ENCODE peak calls at places on chromosomes 11 and 22, in eight cellular contexts. One of them, this sample, is unnamed.

GRCh38 chr11:64742940-64743590 is 877 bp downstream of the RASGRP2 start:
- DNase-seq in H9: peak
- DNase-seq in A172: peak
- DNase-seq in RKO: peak
- DNase-seq in cardiac muscle cell: peak
- DNase-seq in MCF 10A: peak
- DNase-seq in fibroblast of the aortic adventitia: no peak
- DNase-seq in stimulated activated CD4-positive, alpha-beta T cell treated with anti-CD3 and anti-CD28 coated beads, Interleukin-2, amount 100 ng/mL, for 24 hours: peak
- DNase-seq in this sample: peak

GRCh38 chr11:78427615-78428272 is 10.1 kb upstream of the GAB2 start:
- DNase-seq in H9: no peak
- DNase-seq in A172: no peak
- DNase-seq in RKO: no peak
- DNase-seq in cardiac muscle cell: no peak
- DNase-seq in MCF 10A: no peak
- DNase-seq in fibroblast of the aortic adventitia: no peak
- DNase-seq in stimulated activated CD4-positive, alpha-beta T cell treated with anti-CD3 and anti-CD28 coated beads, Interleukin-2, amount 100 ng/mL, for 24 hours: no peak
- DNase-seq in this sample: no peak

GRCh38 chr11:24253237-24253760 is 243.6 kb upstream of the LUZP2 start:
- DNase-seq in H9: no peak
- DNase-seq in A172: no peak
- DNase-seq in RKO: no peak
- DNase-seq in cardiac muscle cell: no peak
- DNase-seq in MCF 10A: no peak
- DNase-seq in fibroblast of the aortic adventitia: no peak
- DNase-seq in stimulated activated CD4-positive, alpha-beta T cell treated with anti-CD3 and anti-CD28 coated beads, Interleukin-2, amount 100 ng/mL, for 24 hours: no peak
- DNase-seq in this sample: no peak

GRCh38 chr11:8019671-8020597 is 32.8 kb downstream of the EIF3F start:
- DNase-seq in H9: peak
- DNase-seq in A172: no peak
- DNase-seq in RKO: no peak
- DNase-seq in cardiac muscle cell: peak
- DNase-seq in MCF 10A: no peak
- DNase-seq in fibroblast of the aortic adventitia: peak
- DNase-seq in stimulated activated CD4-positive, alpha-beta T cell treated with anti-CD3 and anti-CD28 coated beads, Interleukin-2, amount 100 ng/mL, for 24 hours: peak
- DNase-seq in this sample: peak

GRCh38 chr11:9264381-9265210 is 554 bp downstream of the DENND5A start:
- DNase-seq in H9: peak
- DNase-seq in A172: no peak
- DNase-seq in RKO: peak
- DNase-seq in cardiac muscle cell: peak
- DNase-seq in MCF 10A: peak
- DNase-seq in fibroblast of the aortic adventitia: peak
- DNase-seq in stimulated activated CD4-positive, alpha-beta T cell treated with anti-CD3 and anti-CD28 coated beads, Interleukin-2, amount 100 ng/mL, for 24 hours: peak
- DNase-seq in this sample: peak

GRCh38 chr22:27216444-27216843 is 559.1 kb downstream of the MIAT start:
- DNase-seq in H9: no peak
- DNase-seq in A172: no peak
- DNase-seq in RKO: no peak
- DNase-seq in cardiac muscle cell: no peak
- DNase-seq in MCF 10A: no peak
- DNase-seq in fibroblast of the aortic adventitia: no peak
- DNase-seq in stimulated activated CD4-positive, alpha-beta T cell treated with anti-CD3 and anti-CD28 coated beads, Interleukin-2, amount 100 ng/mL, for 24 hours: no peak
- DNase-seq in this sample: no peak

GRCh38 chr11:100908746-100909145 is 220.9 kb downstream of the PGR start:
- DNase-seq in H9: no peak
- DNase-seq in A172: no peak
- DNase-seq in RKO: no peak
- DNase-seq in cardiac muscle cell: peak
- DNase-seq in MCF 10A: no peak
- DNase-seq in fibroblast of the aortic adventitia: no peak
- DNase-seq in stimulated activated CD4-positive, alpha-beta T cell treated with anti-CD3 and anti-CD28 coated beads, Interleukin-2, amount 100 ng/mL, for 24 hours: no peak
- DNase-seq in this sample: peak

GRCh38 chr22:31488988-31489617 is 539 bp downstream of the EIF4ENIF1 start:
- DNase-seq in H9: peak
- DNase-seq in A172: peak
- DNase-seq in RKO: peak
- DNase-seq in cardiac muscle cell: peak
- DNase-seq in MCF 10A: peak
- DNase-seq in fibroblast of the aortic adventitia: peak
- DNase-seq in stimulated activated CD4-positive, alpha-beta T cell treated with anti-CD3 and anti-CD28 coated beads, Interleukin-2, amount 100 ng/mL, for 24 hours: peak
- DNase-seq in this sample: peak

GRCh38 chr11:66609951-66610617 is 6.3 kb upstream of the RBM14 start:
- DNase-seq in H9: no peak
- DNase-seq in A172: no peak
- DNase-seq in RKO: no peak
- DNase-seq in cardiac muscle cell: no peak
- DNase-seq in MCF 10A: no peak
- DNase-seq in fibroblast of the aortic adventitia: no peak
- DNase-seq in stimulated activated CD4-positive, alpha-beta T cell treated with anti-CD3 and anti-CD28 coated beads, Interleukin-2, amount 100 ng/mL, for 24 hours: no peak
- DNase-seq in this sample: no peak

GRCh38 chr11:44505591-44506054 is 59.8 kb upstream of the CD82 start:
- DNase-seq in H9: no peak
- DNase-seq in A172: peak
- DNase-seq in RKO: peak
- DNase-seq in cardiac muscle cell: peak
- DNase-seq in MCF 10A: peak
- DNase-seq in fibroblast of the aortic adventitia: peak
- DNase-seq in stimulated activated CD4-positive, alpha-beta T cell treated with anti-CD3 and anti-CD28 coated beads, Interleukin-2, amount 100 ng/mL, for 24 hours: no peak
- DNase-seq in this sample: peak

GRCh38 chr11:45982656-45983470 is 60.4 kb downstream of the LARGE2 start:
- DNase-seq in H9: peak
- DNase-seq in A172: peak
- DNase-seq in RKO: peak
- DNase-seq in cardiac muscle cell: peak
- DNase-seq in MCF 10A: peak
- DNase-seq in fibroblast of the aortic adventitia: peak
- DNase-seq in stimulated activated CD4-positive, alpha-beta T cell treated with anti-CD3 and anti-CD28 coated beads, Interleukin-2, amount 100 ng/mL, for 24 hours: peak
- DNase-seq in this sample: peak

GRCh38 chr22:47601666-47602065 is 839.2 kb downstream of the TBC1D22A start:
- DNase-seq in H9: no peak
- DNase-seq in A172: no peak
- DNase-seq in RKO: no peak
- DNase-seq in cardiac muscle cell: no peak
- DNase-seq in MCF 10A: no peak
- DNase-seq in fibroblast of the aortic adventitia: no peak
- DNase-seq in stimulated activated CD4-positive, alpha-beta T cell treated with anti-CD3 and anti-CD28 coated beads, Interleukin-2, amount 100 ng/mL, for 24 hours: no peak
- DNase-seq in this sample: no peak

GRCh38 chr11:27699242-27699925 is 871 bp downstream of the BDNF start:
- DNase-seq in H9: peak
- DNase-seq in A172: no peak
- DNase-seq in RKO: peak
- DNase-seq in cardiac muscle cell: peak
- DNase-seq in MCF 10A: peak
- DNase-seq in fibroblast of the aortic adventitia: peak
- DNase-seq in stimulated activated CD4-positive, alpha-beta T cell treated with anti-CD3 and anti-CD28 coated beads, Interleukin-2, amount 100 ng/mL, for 24 hours: no peak
- DNase-seq in this sample: no peak

GRCh38 chr22:23062616-23063538 is 7.4 kb upstream of the GNAZ start:
- DNase-seq in H9: peak
- DNase-seq in A172: no peak
- DNase-seq in RKO: no peak
- DNase-seq in cardiac muscle cell: no peak
- DNase-seq in MCF 10A: no peak
- DNase-seq in fibroblast of the aortic adventitia: no peak
- DNase-seq in stimulated activated CD4-positive, alpha-beta T cell treated with anti-CD3 and anti-CD28 coated beads, Interleukin-2, amount 100 ng/mL, for 24 hours: no peak
- DNase-seq in this sample: no peak

GRCh38 chr11:121741954-121742361 is 289.2 kb upstream of the SORL1-AS1 start:
- DNase-seq in H9: no peak
- DNase-seq in A172: no peak
- DNase-seq in RKO: no peak
- DNase-seq in cardiac muscle cell: peak
- DNase-seq in MCF 10A: no peak
- DNase-seq in fibroblast of the aortic adventitia: peak
- DNase-seq in stimulated activated CD4-positive, alpha-beta T cell treated with anti-CD3 and anti-CD28 coated beads, Interleukin-2, amount 100 ng/mL, for 24 hours: no peak
- DNase-seq in this sample: peak

GRCh38 chr11:10322830-10323792 is 18.2 kb downstream of the ADM start:
- DNase-seq in H9: no peak
- DNase-seq in A172: peak
- DNase-seq in RKO: peak
- DNase-seq in cardiac muscle cell: peak
- DNase-seq in MCF 10A: peak
- DNase-seq in fibroblast of the aortic adventitia: peak
- DNase-seq in stimulated activated CD4-positive, alpha-beta T cell treated with anti-CD3 and anti-CD28 coated beads, Interleukin-2, amount 100 ng/mL, for 24 hours: peak
- DNase-seq in this sample: peak

GRCh38 chr11:45879803-45880685 is 5.4 kb upstream of the MAPK8IP1 start:
- DNase-seq in H9: no peak
- DNase-seq in A172: peak
- DNase-seq in RKO: peak
- DNase-seq in cardiac muscle cell: no peak
- DNase-seq in MCF 10A: peak
- DNase-seq in fibroblast of the aortic adventitia: no peak
- DNase-seq in stimulated activated CD4-positive, alpha-beta T cell treated with anti-CD3 and anti-CD28 coated beads, Interleukin-2, amount 100 ng/mL, for 24 hours: no peak
- DNase-seq in this sample: no peak

GRCh38 chr22:23849009-23850006 is 8.4 kb upstream of the SLC2A11 start:
- DNase-seq in H9: peak
- DNase-seq in A172: peak
- DNase-seq in RKO: peak
- DNase-seq in cardiac muscle cell: peak
- DNase-seq in MCF 10A: peak
- DNase-seq in fibroblast of the aortic adventitia: peak
- DNase-seq in stimulated activated CD4-positive, alpha-beta T cell treated with anti-CD3 and anti-CD28 coated beads, Interleukin-2, amount 100 ng/mL, for 24 hours: peak
- DNase-seq in this sample: peak

GRCh38 chr11:104776501-104777170 is 121.6 kb downstream of the CASP12 start:
- DNase-seq in H9: no peak
- DNase-seq in A172: no peak
- DNase-seq in RKO: no peak
- DNase-seq in cardiac muscle cell: no peak
- DNase-seq in MCF 10A: no peak
- DNase-seq in fibroblast of the aortic adventitia: no peak
- DNase-seq in stimulated activated CD4-positive, alpha-beta T cell treated with anti-CD3 and anti-CD28 coated beads, Interleukin-2, amount 100 ng/mL, for 24 hours: no peak
- DNase-seq in this sample: no peak

GRCh38 chr11:57490456-57491248 is 24.9 kb downstream of the SLC43A1 start:
- DNase-seq in H9: no peak
- DNase-seq in A172: no peak
- DNase-seq in RKO: peak
- DNase-seq in cardiac muscle cell: peak
- DNase-seq in MCF 10A: peak
- DNase-seq in fibroblast of the aortic adventitia: peak
- DNase-seq in stimulated activated CD4-positive, alpha-beta T cell treated with anti-CD3 and anti-CD28 coated beads, Interleukin-2, amount 100 ng/mL, for 24 hours: no peak
- DNase-seq in this sample: no peak

GRCh38 chr11:38156495-38157146 is 1558.6 kb upstream of the RAG2 start:
- DNase-seq in H9: no peak
- DNase-seq in A172: no peak
- DNase-seq in RKO: no peak
- DNase-seq in cardiac muscle cell: no peak
- DNase-seq in MCF 10A: no peak
- DNase-seq in fibroblast of the aortic adventitia: no peak
- DNase-seq in stimulated activated CD4-positive, alpha-beta T cell treated with anti-CD3 and anti-CD28 coated beads, Interleukin-2, amount 100 ng/mL, for 24 hours: no peak
- DNase-seq in this sample: no peak

GRCh38 chr11:34926831-34927132 is 10.4 kb downstream of the PDHX start:
- DNase-seq in H9: no peak
- DNase-seq in A172: no peak
- DNase-seq in RKO: no peak
- DNase-seq in cardiac muscle cell: peak
- DNase-seq in MCF 10A: no peak
- DNase-seq in fibroblast of the aortic adventitia: peak
- DNase-seq in stimulated activated CD4-positive, alpha-beta T cell treated with anti-CD3 and anti-CD28 coated beads, Interleukin-2, amount 100 ng/mL, for 24 hours: no peak
- DNase-seq in this sample: no peak

GRCh38 chr11:65454311-65454695 is 31.7 kb downstream of the NEAT1 start:
- DNase-seq in H9: no peak
- DNase-seq in A172: no peak
- DNase-seq in RKO: peak
- DNase-seq in cardiac muscle cell: peak
- DNase-seq in MCF 10A: no peak
- DNase-seq in fibroblast of the aortic adventitia: peak
- DNase-seq in stimulated activated CD4-positive, alpha-beta T cell treated with anti-CD3 and anti-CD28 coated beads, Interleukin-2, amount 100 ng/mL, for 24 hours: no peak
- DNase-seq in this sample: peak

GRCh38 chr22:47345025-47345424 is 582.6 kb downstream of the TBC1D22A start:
- DNase-seq in H9: no peak
- DNase-seq in A172: no peak
- DNase-seq in RKO: no peak
- DNase-seq in cardiac muscle cell: no peak
- DNase-seq in MCF 10A: no peak
- DNase-seq in fibroblast of the aortic adventitia: no peak
- DNase-seq in stimulated activated CD4-positive, alpha-beta T cell treated with anti-CD3 and anti-CD28 coated beads, Interleukin-2, amount 100 ng/mL, for 24 hours: no peak
- DNase-seq in this sample: no peak

GRCh38 chr11:3989251-3989650 is 105.3 kb upstream of the RRM1 start:
- DNase-seq in H9: peak
- DNase-seq in A172: no peak
- DNase-seq in RKO: no peak
- DNase-seq in cardiac muscle cell: no peak
- DNase-seq in MCF 10A: no peak
- DNase-seq in fibroblast of the aortic adventitia: no peak
- DNase-seq in stimulated activated CD4-positive, alpha-beta T cell treated with anti-CD3 and anti-CD28 coated beads, Interleukin-2, amount 100 ng/mL, for 24 hours: no peak
- DNase-seq in this sample: no peak

GRCh38 chr11:6745465-6746015 is 26.2 kb downstream of the OR2AG2 start:
- DNase-seq in H9: no peak
- DNase-seq in A172: no peak
- DNase-seq in RKO: no peak
- DNase-seq in cardiac muscle cell: peak
- DNase-seq in MCF 10A: no peak
- DNase-seq in fibroblast of the aortic adventitia: no peak
- DNase-seq in stimulated activated CD4-positive, alpha-beta T cell treated with anti-CD3 and anti-CD28 coated beads, Interleukin-2, amount 100 ng/mL, for 24 hours: no peak
- DNase-seq in this sample: no peak

GRCh38 chr11:71432761-71433647 is 15.2 kb downstream of the DHCR7 start:
- DNase-seq in H9: no peak
- DNase-seq in A172: no peak
- DNase-seq in RKO: no peak
- DNase-seq in cardiac muscle cell: peak
- DNase-seq in MCF 10A: no peak
- DNase-seq in fibroblast of the aortic adventitia: no peak
- DNase-seq in stimulated activated CD4-positive, alpha-beta T cell treated with anti-CD3 and anti-CD28 coated beads, Interleukin-2, amount 100 ng/mL, for 24 hours: no peak
- DNase-seq in this sample: no peak

GRCh38 chr22:46031066-46031465 is 54.1 kb upstream of the WNT7B start:
- DNase-seq in H9: no peak
- DNase-seq in A172: no peak
- DNase-seq in RKO: no peak
- DNase-seq in cardiac muscle cell: no peak
- DNase-seq in MCF 10A: no peak
- DNase-seq in fibroblast of the aortic adventitia: no peak
- DNase-seq in stimulated activated CD4-positive, alpha-beta T cell treated with anti-CD3 and anti-CD28 coated beads, Interleukin-2, amount 100 ng/mL, for 24 hours: no peak
- DNase-seq in this sample: no peak

GRCh38 chr22:30680998-30681770 is 13.5 kb upstream of the OSBP2 start:
- DNase-seq in H9: no peak
- DNase-seq in A172: no peak
- DNase-seq in RKO: no peak
- DNase-seq in cardiac muscle cell: peak
- DNase-seq in MCF 10A: no peak
- DNase-seq in fibroblast of the aortic adventitia: peak
- DNase-seq in stimulated activated CD4-positive, alpha-beta T cell treated with anti-CD3 and anti-CD28 coated beads, Interleukin-2, amount 100 ng/mL, for 24 hours: no peak
- DNase-seq in this sample: no peak

GRCh38 chr11:106959386-106959785 is 58.9 kb downstream of the GUCY1A2 start:
- DNase-seq in H9: no peak
- DNase-seq in A172: no peak
- DNase-seq in RKO: no peak
- DNase-seq in cardiac muscle cell: no peak
- DNase-seq in MCF 10A: no peak
- DNase-seq in fibroblast of the aortic adventitia: no peak
- DNase-seq in stimulated activated CD4-positive, alpha-beta T cell treated with anti-CD3 and anti-CD28 coated beads, Interleukin-2, amount 100 ng/mL, for 24 hours: no peak
- DNase-seq in this sample: no peak

GRCh38 chr11:23079382-23079813 is 219.1 kb upstream of the CCDC179 start:
- DNase-seq in H9: no peak
- DNase-seq in A172: peak
- DNase-seq in RKO: no peak
- DNase-seq in cardiac muscle cell: no peak
- DNase-seq in MCF 10A: no peak
- DNase-seq in fibroblast of the aortic adventitia: no peak
- DNase-seq in stimulated activated CD4-positive, alpha-beta T cell treated with anti-CD3 and anti-CD28 coated beads, Interleukin-2, amount 100 ng/mL, for 24 hours: no peak
- DNase-seq in this sample: no peak

GRCh38 chr11:60974726-60975125 is 3.2 kb downstream of the CD6 start:
- DNase-seq in H9: no peak
- DNase-seq in A172: no peak
- DNase-seq in RKO: no peak
- DNase-seq in cardiac muscle cell: no peak
- DNase-seq in MCF 10A: no peak
- DNase-seq in fibroblast of the aortic adventitia: no peak
- DNase-seq in stimulated activated CD4-positive, alpha-beta T cell treated with anti-CD3 and anti-CD28 coated beads, Interleukin-2, amount 100 ng/mL, for 24 hours: peak
- DNase-seq in this sample: no peak

GRCh38 chr22:20943104-20943933 is 23.7 kb upstream of the AIFM3 start:
- DNase-seq in H9: no peak
- DNase-seq in A172: no peak
- DNase-seq in RKO: no peak
- DNase-seq in cardiac muscle cell: no peak
- DNase-seq in MCF 10A: no peak
- DNase-seq in fibroblast of the aortic adventitia: no peak
- DNase-seq in stimulated activated CD4-positive, alpha-beta T cell treated with anti-CD3 and anti-CD28 coated beads, Interleukin-2, amount 100 ng/mL, for 24 hours: no peak
- DNase-seq in this sample: no peak

GRCh38 chr11:118660646-118661424 is 18.6 kb downstream of the TREH start:
- DNase-seq in H9: peak
- DNase-seq in A172: no peak
- DNase-seq in RKO: no peak
- DNase-seq in cardiac muscle cell: peak
- DNase-seq in MCF 10A: no peak
- DNase-seq in fibroblast of the aortic adventitia: no peak
- DNase-seq in stimulated activated CD4-positive, alpha-beta T cell treated with anti-CD3 and anti-CD28 coated beads, Interleukin-2, amount 100 ng/mL, for 24 hours: no peak
- DNase-seq in this sample: no peak

This sample was measured in GM03348.